ENCODE peak calls at places on chromosomes 16 and 17, in nine cellular contexts. S, C, R, B, N, T, I, U and P are unnamed samples.

GRCh38 chr16:7025616-7026190 is 306.9 kb upstream of the RBFOX1 start:
- DNase-seq in S (peak), C (peak), R (peak), B (no peak), N (peak), T (no peak), I (peak), U (peak), P (peak)

GRCh38 chr16:3431779-3432219 is 11.5 kb downstream of the ZNF597 start:
- DNase-seq in S (peak), C (peak), R (no peak), B (peak), N (no peak), T (peak), I (peak), U (no peak), P (no peak)

GRCh38 chr17:933168-934083 is 46.1 kb downstream of the NXN start:
- DNase-seq in S (no peak), C (peak), R (no peak), B (no peak), N (no peak), T (no peak), I (peak), U (peak), P (no peak)

GRCh38 chr16:86212706-86213426 is 297.5 kb upstream of the FOXF1 start:
- DNase-seq in S (no peak), C (no peak), R (no peak), B (no peak), N (no peak), T (peak), I (no peak), U (no peak), P (no peak)

GRCh38 chr17:21169496-21169895 is 42.7 kb downstream of the DHRS7B start:
- DNase-seq in S (no peak), C (no peak), R (no peak), B (no peak), N (no peak), T (no peak), I (no peak), U (no peak), P (no peak)

GRCh38 chr16:48409839-48410610 is 24.8 kb upstream of the SIAH1 start:
- DNase-seq in S (peak), C (peak), R (no peak), B (no peak), N (no peak), T (peak), I (no peak), U (no peak), P (no peak)

GRCh38 chr16:54987081-54987480 is 56.4 kb downstream of the IRX5 start:
- DNase-seq in S (no peak), C (no peak), R (no peak), B (no peak), N (peak), T (no peak), I (no peak), U (no peak), P (no peak)

GRCh38 chr16:89295071-89295900 is 77.8 kb downstream of the ZNF778 start:
- DNase-seq in S (no peak), C (no peak), R (no peak), B (no peak), N (no peak), T (no peak), I (no peak), U (no peak), P (no peak)

GRCh38 chr17:61475726-61476125 is 23.5 kb downstream of the TBX4 start:
- DNase-seq in S (no peak), C (peak), R (no peak), B (no peak), N (no peak), T (no peak), I (no peak), U (peak), P (no peak)

GRCh38 chr16:79605999-79606398 is 5.5 kb upstream of the MAF start:
- DNase-seq in S (no peak), C (peak), R (no peak), B (no peak), N (no peak), T (no peak), I (no peak), U (peak), P (no peak)

GRCh38 chr17:69539781-69540319 is 125.4 kb downstream of the MAP2K6 start:
- DNase-seq in S (peak), C (peak), R (no peak), B (no peak), N (no peak), T (no peak), I (peak), U (no peak), P (no peak)

GRCh38 chr17:50604470-50604869 is 30.2 kb upstream of the ABCC3 start:
- DNase-seq in S (no peak), C (peak), R (no peak), B (no peak), N (no peak), T (no peak), I (peak), U (peak), P (no peak)

GRCh38 chr16:57941016-57941656 is 29.8 kb downstream of the CNGB1 start:
- DNase-seq in S (peak), C (peak), R (no peak), B (no peak), N (no peak), T (no peak), I (peak), U (no peak), P (no peak)

GRCh38 chr17:76004750-76005262 is 4.2 kb downstream of the CDK3 start:
- DNase-seq in S (no peak), C (no peak), R (no peak), B (no peak), N (no peak), T (no peak), I (no peak), U (peak), P (no peak)
- H3K27ac ChIP-seq in S (no peak), C (no peak), R (no peak), B (no peak), N (peak), T (peak), I (no peak), U (no peak), P (no peak)

GRCh38 chr16:68146583-68146982 is 61.4 kb downstream of the NFATC3 start:
- DNase-seq in S (peak), C (peak), R (no peak), B (no peak), N (no peak), T (no peak), I (peak), U (no peak), P (no peak)
- H3K27ac ChIP-seq in S (no peak), C (no peak), R (no peak), B (no peak), N (no peak), T (no peak), I (no peak), U (no peak), P (no peak)

GRCh38 chr17:83179811-83180210 is 100.4 kb downstream of the METRNL start:
- DNase-seq in S (no peak), C (no peak), R (peak), B (no peak), N (no peak), T (no peak), I (no peak), U (peak), P (no peak)
- H3K27ac ChIP-seq in S (no peak), C (no peak), R (no peak), B (no peak), N (no peak), T (no peak), I (no peak), U (no peak), P (no peak)

DNA sequence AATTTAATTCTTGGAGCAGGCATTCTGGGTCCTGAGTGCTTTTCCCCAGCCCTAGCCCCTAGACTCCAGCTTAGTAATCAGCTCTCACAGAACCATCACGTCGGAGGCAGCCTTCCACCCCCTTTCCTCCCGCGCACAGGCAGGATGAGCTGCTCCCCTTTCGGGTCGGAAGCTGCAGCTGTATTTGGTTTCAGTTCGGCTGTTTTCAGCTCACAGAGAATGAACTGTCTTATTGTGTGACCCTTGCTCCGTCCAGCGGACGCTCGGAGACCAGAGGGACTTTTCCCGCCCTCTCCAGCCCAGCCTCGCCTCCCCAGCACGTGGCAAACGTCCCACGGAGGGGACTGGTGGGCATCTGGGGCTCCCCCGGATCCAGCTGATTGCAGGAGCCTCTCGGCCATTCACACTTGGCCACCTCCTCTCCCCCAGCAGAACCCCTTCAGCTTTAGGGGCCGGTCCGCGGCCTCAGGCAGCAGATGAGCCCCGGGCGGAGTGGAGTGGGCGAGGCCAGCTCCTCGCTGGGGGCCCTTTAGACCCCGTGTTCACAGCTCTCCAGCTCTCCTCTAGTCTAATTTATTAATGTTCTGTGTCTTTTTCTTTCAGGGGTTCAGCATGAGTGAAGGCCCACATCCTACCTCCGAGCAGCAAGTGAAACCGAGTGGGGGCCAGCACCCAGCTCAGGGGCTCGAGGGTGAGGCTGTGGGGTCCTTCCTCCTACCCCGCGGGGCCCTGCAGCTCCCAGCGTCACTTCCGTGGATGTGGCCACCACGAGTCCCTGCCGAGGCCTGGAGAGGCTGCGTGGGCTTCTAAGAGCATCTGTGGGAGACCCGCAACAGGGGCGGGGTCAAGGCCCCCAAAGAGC is 863 bp upstream of the UTS2R start:
- DNase-seq in S (peak), C (peak), R (no peak), B (no peak), N (no peak), T (no peak), I (no peak), U (no peak), P (peak)
- H3K27ac ChIP-seq in S (no peak), C (no peak), R (no peak), B (no peak), N (no peak), T (no peak), I (no peak), U (no peak), P (no peak)

GRCh38 chr16:30744146-30744545 is 4.1 kb upstream of the PHKG2 start:
- DNase-seq in S (no peak), C (no peak), R (no peak), B (no peak), N (no peak), T (no peak), I (no peak), U (no peak), P (no peak)
- H3K27ac ChIP-seq in S (no peak), C (no peak), R (no peak), B (no peak), N (no peak), T (no peak), I (no peak), U (no peak), P (no peak)